ENCODE peak calls at places on chromosomes 7 and 10, in six cellular contexts. One of them, this sample, is unnamed.

GRCh38 chr7:79245623-79246249 is 207.7 kb downstream of the MAGI2 start:
- DNase-seq in BE2C: no peak
- DNase-seq in progenitor cell of endocrine pancreas: no peak
- DNase-seq in uterus: no peak
- DNase-seq in PC-9: no peak
- DNase-seq in spleen: no peak
- DNase-seq in this sample: no peak

GRCh38 chr7:102908676-102909075 is 4.1 kb upstream of the LRRC17 start:
- DNase-seq in BE2C: no peak
- DNase-seq in progenitor cell of endocrine pancreas: no peak
- DNase-seq in uterus: no peak
- DNase-seq in PC-9: no peak
- DNase-seq in spleen: no peak
- DNase-seq in this sample: no peak

GRCh38 chr10:42942279-42942932 is 134.5 kb upstream of the RET start:
- DNase-seq in BE2C: no peak
- DNase-seq in progenitor cell of endocrine pancreas: no peak
- DNase-seq in uterus: no peak
- DNase-seq in PC-9: no peak
- DNase-seq in spleen: peak; percentile 51
- DNase-seq in this sample: no peak

GRCh38 chr7:51451751-51452465 is 135.3 kb upstream of the COBL start:
- DNase-seq in BE2C: peak; percentile 34
- DNase-seq in progenitor cell of endocrine pancreas: peak; percentile 39
- DNase-seq in uterus: no peak
- DNase-seq in PC-9: no peak
- DNase-seq in spleen: no peak
- DNase-seq in this sample: peak; percentile 60

GRCh38 chr10:32377458-32378370 is 30.8 kb upstream of the EPC1 start:
- DNase-seq in BE2C: no peak
- DNase-seq in progenitor cell of endocrine pancreas: no peak
- DNase-seq in uterus: peak; percentile 30
- DNase-seq in PC-9: no peak
- DNase-seq in spleen: no peak
- DNase-seq in this sample: no peak

GRCh38 chr7:76155938-76156337 is 45.8 kb upstream of the SRRM3 start:
- DNase-seq in BE2C: no peak
- DNase-seq in progenitor cell of endocrine pancreas: no peak
- DNase-seq in uterus: no peak
- DNase-seq in PC-9: no peak
- DNase-seq in spleen: peak; percentile 74
- DNase-seq in this sample: no peak

GRCh38 chr10:6052247-6053221 is 9.6 kb downstream of the IL2RA start:
- DNase-seq in BE2C: no peak
- DNase-seq in progenitor cell of endocrine pancreas: no peak
- DNase-seq in uterus: no peak
- DNase-seq in PC-9: peak; percentile 62
- DNase-seq in spleen: peak; percentile 83
- DNase-seq in this sample: no peak

GRCh38 chr7:47906883-47907282 is 41.4 kb downstream of the PKD1L1 start:
- DNase-seq in BE2C: no peak
- DNase-seq in progenitor cell of endocrine pancreas: no peak
- DNase-seq in uterus: no peak
- DNase-seq in PC-9: no peak
- DNase-seq in spleen: no peak
- DNase-seq in this sample: no peak

GRCh38 chr10:102408728-102409603 is 9.6 kb downstream of the PSD start:
- DNase-seq in BE2C: peak; percentile 77
- DNase-seq in progenitor cell of endocrine pancreas: no peak
- DNase-seq in uterus: peak; percentile 84
- DNase-seq in PC-9: no peak
- DNase-seq in spleen: peak; percentile 82
- DNase-seq in this sample: peak; percentile 71

GRCh38 chr10:123687758-123688157 is 21.6 kb downstream of the GPR26 start:
- DNase-seq in BE2C: peak; percentile 33
- DNase-seq in progenitor cell of endocrine pancreas: no peak
- DNase-seq in uterus: no peak
- DNase-seq in PC-9: no peak
- DNase-seq in spleen: no peak
- DNase-seq in this sample: peak; percentile 39

GRCh38 chr7:7732566-7733290 is 14.3 kb upstream of the RPA3 start:
- DNase-seq in BE2C: no peak
- DNase-seq in progenitor cell of endocrine pancreas: no peak
- DNase-seq in uterus: no peak
- DNase-seq in PC-9: no peak
- DNase-seq in spleen: no peak
- DNase-seq in this sample: no peak

GRCh38 chr7:70833726-70834125 is 298.2 kb upstream of the GALNT17 start:
- DNase-seq in BE2C: no peak
- DNase-seq in progenitor cell of endocrine pancreas: no peak
- DNase-seq in uterus: no peak
- DNase-seq in PC-9: no peak
- DNase-seq in spleen: no peak
- DNase-seq in this sample: no peak

GRCh38 chr7:3897430-3898385 is 596.7 kb downstream of the SDK1 start:
- DNase-seq in BE2C: peak; percentile 17
- DNase-seq in progenitor cell of endocrine pancreas: no peak
- DNase-seq in uterus: peak; percentile 29
- DNase-seq in PC-9: peak; percentile 14
- DNase-seq in spleen: no peak
- DNase-seq in this sample: no peak

GRCh38 chr10:137031-137430 is 1.8 kb downstream of the ZMYND11 start:
- DNase-seq in BE2C: peak; percentile 46
- DNase-seq in progenitor cell of endocrine pancreas: no peak
- DNase-seq in uterus: no peak
- DNase-seq in PC-9: no peak
- DNase-seq in spleen: no peak
- DNase-seq in this sample: peak; percentile 43
- TF ChIP-seq CTCF in BE2C: peak; percentile 54
- TF ChIP-seq CTCF in progenitor cell of endocrine pancreas: peak; percentile 51
- TF ChIP-seq CTCF in uterus: peak; percentile 13
- TF ChIP-seq CTCF in PC-9: peak; percentile 48
- TF ChIP-seq CTCF in spleen: no peak
- TF ChIP-seq CTCF in this sample: peak; percentile 66

GRCh38 chr10:78556700-78557432 is 511.9 kb upstream of the ZMIZ1 start:
- DNase-seq in BE2C: no peak
- DNase-seq in progenitor cell of endocrine pancreas: no peak
- DNase-seq in uterus: no peak
- DNase-seq in PC-9: no peak
- DNase-seq in spleen: no peak
- DNase-seq in this sample: no peak

GRCh38 chr10:78563224-78563764 is 505.5 kb upstream of the ZMIZ1 start:
- DNase-seq in BE2C: no peak
- DNase-seq in progenitor cell of endocrine pancreas: no peak
- DNase-seq in uterus: no peak
- DNase-seq in PC-9: no peak
- DNase-seq in spleen: no peak
- DNase-seq in this sample: no peak

GRCh38 chr10:78557433-78557925 is 511.3 kb upstream of the ZMIZ1 start:
- DNase-seq in BE2C: no peak
- DNase-seq in progenitor cell of endocrine pancreas: no peak
- DNase-seq in uterus: no peak
- DNase-seq in PC-9: no peak
- DNase-seq in spleen: no peak
- DNase-seq in this sample: no peak

GRCh38 chr10:78560393-78560688 is 508.4 kb upstream of the ZMIZ1 start:
- DNase-seq in BE2C: no peak
- DNase-seq in progenitor cell of endocrine pancreas: no peak
- DNase-seq in uterus: no peak
- DNase-seq in PC-9: no peak
- DNase-seq in spleen: no peak
- DNase-seq in this sample: no peak

GRCh38 chr10:78559514-78560392 is 509.0 kb upstream of the ZMIZ1 start:
- DNase-seq in BE2C: peak; percentile 32
- DNase-seq in progenitor cell of endocrine pancreas: no peak
- DNase-seq in uterus: peak; percentile 67
- DNase-seq in PC-9: no peak
- DNase-seq in spleen: no peak
- DNase-seq in this sample: no peak
- TF ChIP-seq CTCF in BE2C: no peak
- TF ChIP-seq CTCF in progenitor cell of endocrine pancreas: no peak
- TF ChIP-seq CTCF in uterus: no peak
- TF ChIP-seq CTCF in PC-9: no peak
- TF ChIP-seq CTCF in spleen: no peak
- TF ChIP-seq CTCF in this sample: no peak

GRCh38 chr10:86632009-86632800 is 22.1 kb upstream of the OPN4 start:
- DNase-seq in BE2C: no peak
- DNase-seq in progenitor cell of endocrine pancreas: peak; percentile 57
- DNase-seq in uterus: no peak
- DNase-seq in PC-9: no peak
- DNase-seq in spleen: no peak
- DNase-seq in this sample: peak; percentile 77
- TF ChIP-seq CTCF in BE2C: no peak
- TF ChIP-seq CTCF in progenitor cell of endocrine pancreas: peak; percentile 56
- TF ChIP-seq CTCF in uterus: peak; percentile 35
- TF ChIP-seq CTCF in PC-9: no peak
- TF ChIP-seq CTCF in spleen: no peak
- TF ChIP-seq CTCF in this sample: peak; percentile 32

GRCh38 chr7:13745530-13745929 is 243.9 kb downstream of the ETV1 start:
- DNase-seq in BE2C: no peak
- DNase-seq in progenitor cell of endocrine pancreas: no peak
- DNase-seq in uterus: no peak
- DNase-seq in PC-9: no peak
- DNase-seq in spleen: no peak
- DNase-seq in this sample: no peak

GRCh38 chr7:13742126-13742525 is 247.3 kb downstream of the ETV1 start:
- DNase-seq in BE2C: no peak
- DNase-seq in progenitor cell of endocrine pancreas: no peak
- DNase-seq in uterus: no peak
- DNase-seq in PC-9: peak; percentile 65
- DNase-seq in spleen: no peak
- DNase-seq in this sample: no peak

GRCh38 chr7:13737563-13737962 is 251.9 kb downstream of the ETV1 start:
- DNase-seq in BE2C: no peak
- DNase-seq in progenitor cell of endocrine pancreas: no peak
- DNase-seq in uterus: no peak
- DNase-seq in PC-9: no peak
- DNase-seq in spleen: no peak
- DNase-seq in this sample: no peak

GRCh38 chr7:13742719-13743640 is 246.5 kb downstream of the ETV1 start:
- DNase-seq in BE2C: peak; percentile 58
- DNase-seq in progenitor cell of endocrine pancreas: no peak
- DNase-seq in uterus: no peak
- DNase-seq in PC-9: peak; percentile 23
- DNase-seq in spleen: no peak
- DNase-seq in this sample: peak; percentile 26
- TF ChIP-seq CTCF in BE2C: peak; percentile 71
- TF ChIP-seq CTCF in progenitor cell of endocrine pancreas: peak; percentile 54
- TF ChIP-seq CTCF in uterus: peak; percentile 16
- TF ChIP-seq CTCF in PC-9: peak; percentile 64
- TF ChIP-seq CTCF in spleen: no peak
- TF ChIP-seq CTCF in this sample: peak; percentile 17

GRCh38 chr10:101236376-101237079 is 7.3 kb upstream of the LBX1 start:
- DNase-seq in BE2C: no peak
- DNase-seq in progenitor cell of endocrine pancreas: no peak
- DNase-seq in uterus: no peak
- DNase-seq in PC-9: no peak
- DNase-seq in spleen: no peak
- DNase-seq in this sample: peak; percentile 56

GRCh38 chr10:101237080-101237817 is 8.0 kb upstream of the LBX1 start:
- DNase-seq in BE2C: no peak
- DNase-seq in progenitor cell of endocrine pancreas: no peak
- DNase-seq in uterus: no peak
- DNase-seq in PC-9: no peak
- DNase-seq in spleen: no peak
- DNase-seq in this sample: peak; percentile 29

GRCh38 chr10:101237908-101238731 is 8.9 kb upstream of the LBX1 start:
- DNase-seq in BE2C: no peak
- DNase-seq in progenitor cell of endocrine pancreas: no peak
- DNase-seq in uterus: no peak
- DNase-seq in PC-9: no peak
- DNase-seq in spleen: no peak
- DNase-seq in this sample: no peak

GRCh38 chr10:101235766-101236165 is 6.5 kb upstream of the LBX1 start:
- DNase-seq in BE2C: no peak
- DNase-seq in progenitor cell of endocrine pancreas: no peak
- DNase-seq in uterus: no peak
- DNase-seq in PC-9: no peak
- DNase-seq in spleen: no peak
- DNase-seq in this sample: no peak

GRCh38 chr10:101238732-101239105 is 9.5 kb upstream of the LBX1 start:
- DNase-seq in BE2C: no peak
- DNase-seq in progenitor cell of endocrine pancreas: no peak
- DNase-seq in uterus: no peak
- DNase-seq in PC-9: no peak
- DNase-seq in spleen: no peak
- DNase-seq in this sample: peak; percentile 74
- TF ChIP-seq CTCF in BE2C: no peak
- TF ChIP-seq CTCF in progenitor cell of endocrine pancreas: peak; percentile 89
- TF ChIP-seq CTCF in uterus: peak; percentile 19
- TF ChIP-seq CTCF in PC-9: peak; percentile 21
- TF ChIP-seq CTCF in spleen: no peak
- TF ChIP-seq CTCF in this sample: peak; percentile 69

GRCh38 chr10:87094373-87095240 is at the start of the genes GLUD1 and SHLD2:
- DNase-seq in BE2C: peak; percentile 96
- DNase-seq in progenitor cell of endocrine pancreas: peak; percentile 79
- DNase-seq in uterus: peak; percentile 83
- DNase-seq in PC-9: peak; percentile 88
- DNase-seq in spleen: peak; percentile 99
- DNase-seq in this sample: peak; percentile 92
- TF ChIP-seq CTCF in BE2C: no peak
- TF ChIP-seq CTCF in progenitor cell of endocrine pancreas: no peak
- TF ChIP-seq CTCF in uterus: no peak
- TF ChIP-seq CTCF in PC-9: no peak
- TF ChIP-seq CTCF in spleen: no peak
- TF ChIP-seq CTCF in this sample: no peak

GRCh38 chr7:29765392-29765979 is 40.8 kb upstream of the WIPF3 start:
- DNase-seq in BE2C: no peak
- DNase-seq in progenitor cell of endocrine pancreas: no peak
- DNase-seq in uterus: no peak
- DNase-seq in PC-9: no peak
- DNase-seq in spleen: no peak
- DNase-seq in this sample: no peak

GRCh38 chr7:29763266-29763665 is 43.0 kb upstream of the WIPF3 start:
- DNase-seq in BE2C: no peak
- DNase-seq in progenitor cell of endocrine pancreas: no peak
- DNase-seq in uterus: no peak
- DNase-seq in PC-9: no peak
- DNase-seq in spleen: no peak
- DNase-seq in this sample: no peak

DNA sequence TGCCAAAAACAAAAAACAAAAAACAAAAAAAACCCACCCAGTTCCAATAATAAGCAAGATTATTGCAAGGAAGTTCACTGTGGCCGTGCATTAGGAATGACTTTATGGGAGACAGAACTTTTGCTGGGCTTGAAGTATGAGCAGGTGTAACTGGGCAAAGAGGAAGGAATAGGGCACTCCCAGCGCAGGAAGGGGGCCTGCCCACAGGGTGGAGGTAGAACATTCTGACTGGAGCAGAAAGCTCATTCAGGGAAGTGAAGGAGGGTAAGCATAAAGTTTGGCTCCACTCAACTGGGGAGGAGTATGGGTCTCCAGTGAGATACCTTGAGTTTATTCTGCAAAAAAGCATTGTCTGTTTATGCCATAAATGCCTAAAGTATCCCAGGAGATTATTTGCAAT is 42.1 kb upstream of the WIPF3 start:
- DNase-seq in BE2C: no peak
- DNase-seq in progenitor cell of endocrine pancreas: no peak
- DNase-seq in uterus: no peak
- DNase-seq in PC-9: no peak
- DNase-seq in spleen: no peak
- DNase-seq in this sample: no peak
- TF ChIP-seq CTCF in BE2C: no peak
- TF ChIP-seq CTCF in progenitor cell of endocrine pancreas: peak; percentile 26
- TF ChIP-seq CTCF in uterus: no peak
- TF ChIP-seq CTCF in PC-9: no peak
- TF ChIP-seq CTCF in spleen: no peak
- TF ChIP-seq CTCF in this sample: no peak

GRCh38 chr7:28790467-28790866 is 167.7 kb downstream of the TRIL start:
- DNase-seq in BE2C: no peak
- DNase-seq in progenitor cell of endocrine pancreas: no peak
- DNase-seq in uterus: no peak
- DNase-seq in PC-9: no peak
- DNase-seq in spleen: no peak
- DNase-seq in this sample: no peak
- TF ChIP-seq CTCF in BE2C: no peak
- TF ChIP-seq CTCF in progenitor cell of endocrine pancreas: no peak
- TF ChIP-seq CTCF in uterus: no peak
- TF ChIP-seq CTCF in PC-9: no peak
- TF ChIP-seq CTCF in spleen: no peak
- TF ChIP-seq CTCF in this sample: no peak